ENCODE peak calls at places on chromosomes 6 and 20, in five cellular contexts. K, Z, Y, X and B are unnamed samples.

GRCh38 chr6:141451508-141452353 is 681.0 kb upstream of the GJE1 start:
- DNase-seq in K (peak; percentile 3), Z (no peak), Y (no peak), X (peak; percentile 73), B (no peak)

GRCh38 chr6:151350442-151351145 is 40.8 kb downstream of the ZBTB2 start:
- DNase-seq in K (no peak), Z (no peak), Y (no peak), X (no peak), B (no peak)

GRCh38 chr20:10060223-10060622 is 25.4 kb downstream of the ANKEF1 start:
- DNase-seq in K (no peak), Z (no peak), Y (no peak), X (peak; percentile 27), B (no peak)

GRCh38 chr6:4274382-4275082 is 139.2 kb upstream of the ECI2 start:
- DNase-seq in K (no peak), Z (no peak), Y (no peak), X (no peak), B (no peak)

GRCh38 chr6:14278436-14278835 is 160.9 kb downstream of the CD83 start:
- DNase-seq in K (no peak), Z (no peak), Y (no peak), X (no peak), B (no peak)

GRCh38 chr20:20864346-20865096 is 152.1 kb upstream of the RALGAPA2 start:
- DNase-seq in K (no peak), Z (peak; percentile 76), Y (no peak), X (peak; percentile 63), B (peak; percentile 34)

GRCh38 chr6:11263185-11263817 is 30.8 kb upstream of the NEDD9 start:
- DNase-seq in K (no peak), Z (peak; percentile 44), Y (no peak), X (no peak), B (no peak)

GRCh38 chr6:40232698-40233097 is 298.4 kb upstream of the MOCS1 start:
- DNase-seq in K (no peak), Z (no peak), Y (no peak), X (no peak), B (no peak)

GRCh38 chr6:10451828-10452509 is 37.1 kb upstream of the TFAP2A start:
- DNase-seq in K (peak; percentile 90), Z (no peak), Y (no peak), X (peak; percentile 25), B (no peak)

GRCh38 chr20:51985013-51985415 is 182.7 kb upstream of the SALL4 start:
- DNase-seq in K (peak; percentile 72), Z (peak; percentile 54), Y (no peak), X (peak; percentile 62), B (peak; percentile 99)

DNA sequence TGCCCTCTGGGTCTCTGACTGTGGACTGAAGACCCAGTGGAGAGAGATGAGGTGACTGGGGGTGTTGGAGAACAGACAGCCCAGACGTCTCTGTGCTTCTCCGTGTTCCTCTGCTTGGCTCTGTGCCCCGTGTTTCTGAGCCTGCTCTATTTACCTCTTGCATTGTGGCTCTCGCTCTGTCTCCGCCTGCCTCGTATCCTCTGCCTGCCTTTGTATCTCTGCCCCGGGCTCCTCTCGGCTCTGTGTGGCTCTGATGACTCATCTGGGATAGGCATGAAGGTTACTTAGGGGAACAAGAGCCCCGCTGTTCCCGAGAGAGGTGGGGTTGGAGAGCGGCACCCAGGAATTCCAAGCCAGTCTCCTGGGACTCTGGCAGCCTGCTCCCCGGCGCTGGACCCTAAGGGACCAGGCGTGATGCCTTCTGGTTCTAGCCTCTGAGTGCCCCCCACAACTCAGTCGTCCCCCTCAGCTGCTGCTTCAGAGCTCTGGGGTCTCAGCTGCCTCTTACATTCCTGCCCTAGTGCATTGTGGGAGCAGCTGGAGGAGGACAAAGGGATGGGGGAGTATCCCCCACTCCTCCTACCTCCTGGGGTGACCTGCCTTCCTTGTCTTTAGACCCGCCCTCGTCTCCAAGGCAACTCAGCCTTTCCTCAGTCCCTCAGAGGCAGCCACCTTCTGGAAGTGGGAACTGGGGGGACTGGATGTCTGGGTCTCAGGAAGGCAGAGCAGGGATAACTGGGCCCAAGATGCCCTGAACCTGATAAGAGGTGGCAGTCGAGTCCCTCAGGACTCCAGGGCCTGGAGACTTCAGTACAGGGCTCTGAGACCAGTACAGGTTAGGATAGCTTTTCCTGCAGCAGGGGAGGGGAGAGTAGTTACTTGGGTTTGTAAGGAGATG is 1.9 kb downstream of the DDR1 start:
- DNase-seq in K (peak; percentile 83), Z (peak; percentile 95), Y (no peak), X (peak; percentile 98), B (no peak)
- TF ChIP-seq POLR2AphosphoS5 in K (peak; percentile 55), Z (no peak), Y (no peak), X (peak; percentile 93), B (peak; percentile 73)

GRCh38 chr6:158233214-158233795 is 65.2 kb downstream of the GTF2H5 start:
- DNase-seq in K (no peak), Z (peak; percentile 49), Y (no peak), X (no peak), B (no peak)

GRCh38 chr6:158231551-158232444 is 63.6 kb downstream of the GTF2H5 start:
- DNase-seq in K (no peak), Z (peak; percentile 74), Y (no peak), X (peak; percentile 83), B (no peak)

GRCh38 chr6:158230967-158231550 is 62.9 kb downstream of the GTF2H5 start:
- DNase-seq in K (no peak), Z (no peak), Y (no peak), X (no peak), B (no peak)

GRCh38 chr6:158229823-158230222 is 61.7 kb downstream of the GTF2H5 start:
- DNase-seq in K (no peak), Z (no peak), Y (no peak), X (no peak), B (no peak)

GRCh38 chr6:158232445-158233213 is 64.5 kb downstream of the GTF2H5 start:
- DNase-seq in K (no peak), Z (peak; percentile 42), Y (no peak), X (peak; percentile 61), B (no peak)
- TF ChIP-seq EZH2 in K (no peak), Z (no peak), Y (no peak), X (no peak), B (no peak)

GRCh38 chr6:145814035-145814500 is 527 bp downstream of the FBXO30 start:
- DNase-seq in K (no peak), Z (peak; percentile 54), Y (peak; percentile 20), X (peak; percentile 53), B (peak; percentile 37)
- TF ChIP-seq POLR2AphosphoS5 in K (no peak), Z (no peak), Y (no peak), X (peak; percentile 7), B (no peak)

DNA sequence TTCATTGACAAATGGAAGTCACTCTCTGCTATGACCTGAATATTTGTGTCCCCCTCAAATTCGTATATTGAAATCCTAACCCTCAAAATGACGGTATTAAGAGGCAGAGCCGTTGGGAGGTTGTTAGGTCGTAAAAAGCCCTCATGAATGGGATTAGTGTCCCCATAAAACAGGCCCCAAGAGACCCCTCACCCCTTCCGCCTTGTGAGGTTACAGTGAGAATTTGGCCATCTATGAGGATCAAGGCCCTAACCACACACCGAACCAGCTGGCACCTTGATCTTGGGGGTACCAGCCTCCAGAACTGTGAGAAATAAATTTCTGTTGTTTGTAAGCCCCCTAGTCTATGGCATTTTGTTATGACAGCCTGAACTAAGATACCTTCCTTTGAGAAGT is 52.5 kb upstream of the SLC22A16 start:
- DNase-seq in K (no peak), Z (no peak), Y (no peak), X (no peak), B (no peak)
- TF ChIP-seq EZH2 in K (no peak), Z (no peak), Y (no peak), X (no peak), B (no peak)

GRCh38 chr20:33710681-33711445 is 9.2 kb downstream of the PXMP4 start:
- DNase-seq in K (no peak), Z (peak; percentile 51), Y (no peak), X (no peak), B (no peak)

GRCh38 chr20:33709905-33710541 is 10.1 kb downstream of the PXMP4 start:
- DNase-seq in K (no peak), Z (no peak), Y (no peak), X (peak; percentile 91), B (no peak)

GRCh38 chr20:33707668-33708067 is 12.4 kb downstream of the PXMP4 start:
- DNase-seq in K (no peak), Z (no peak), Y (no peak), X (no peak), B (no peak)

GRCh38 chr20:33711446-33711738 is 8.7 kb downstream of the PXMP4 start:
- DNase-seq in K (no peak), Z (no peak), Y (no peak), X (no peak), B (no peak)

GRCh38 chr20:33709398-33709797 is 10.7 kb downstream of the PXMP4 start:
- DNase-seq in K (no peak), Z (no peak), Y (no peak), X (peak; percentile 50), B (no peak)
- TF ChIP-seq POLR2AphosphoS5 in K (no peak), Z (no peak), Y (no peak), X (no peak), B (no peak)

GRCh38 chr6:25006075-25006474 is 70.3 kb upstream of the RIPOR2 start:
- DNase-seq in K (no peak), Z (no peak), Y (no peak), X (no peak), B (no peak)
- TF ChIP-seq EZH2 in K (no peak), Z (no peak), Y (no peak), X (no peak), B (no peak)

DNA sequence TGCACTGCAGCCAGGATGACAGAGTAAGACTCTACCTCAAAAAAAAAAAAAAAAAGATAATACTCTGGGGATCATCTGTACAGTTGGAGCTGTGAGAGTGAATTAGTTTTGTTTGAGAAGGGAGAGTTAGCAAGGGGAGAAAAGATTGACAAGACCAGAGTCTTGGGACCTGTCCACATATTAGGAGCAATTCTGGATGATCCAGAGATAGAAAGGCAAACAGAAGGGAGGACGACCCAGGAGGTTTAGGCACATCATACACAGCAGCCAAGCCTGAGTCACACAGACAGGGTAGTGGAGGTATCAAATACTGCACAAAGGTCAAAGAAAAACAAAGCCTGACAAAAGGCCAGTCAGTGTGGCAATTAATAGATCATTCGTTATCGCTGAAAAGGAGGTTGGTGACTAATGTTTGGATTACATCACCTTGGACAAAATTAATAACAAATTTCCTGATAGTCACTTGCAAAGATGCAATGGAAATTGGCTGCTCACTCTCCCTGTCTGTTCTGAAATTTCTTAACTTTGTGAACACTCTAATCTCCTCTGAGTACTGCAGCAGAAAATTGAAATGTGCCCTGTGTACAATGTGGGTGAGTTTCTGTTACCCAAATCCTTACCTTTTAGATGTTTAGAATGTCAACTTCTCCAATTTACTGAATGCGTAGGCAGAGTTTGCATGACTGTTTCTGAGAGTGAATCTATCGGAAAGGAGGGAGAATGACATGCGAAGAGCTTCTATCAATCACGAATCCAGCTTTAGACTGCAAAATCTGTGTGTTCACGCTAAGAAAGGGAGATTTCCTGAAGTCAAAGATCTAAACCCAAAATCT is 105.4 kb downstream of the TSHZ2 start:
- DNase-seq in K (no peak), Z (peak; percentile 94), Y (no peak), X (no peak), B (no peak)
- TF ChIP-seq POLR2AphosphoS5 in K (no peak), Z (no peak), Y (no peak), X (no peak), B (no peak)

GRCh38 chr20:63032861-63033634 is 26.3 kb upstream of the BHLHE23 start:
- DNase-seq in K (no peak), Z (no peak), Y (peak; percentile 38), X (peak; percentile 76), B (no peak)
- TF ChIP-seq EZH2 in K (no peak), Z (no peak), Y (no peak), X (no peak), B (peak; percentile 74)